ENCODE peak calls at places on chromosomes 1 and 21, in six cellular contexts. Y, X, K, U, C and N are unnamed samples.

GRCh38 chr1:71303617-71304041 is 222.8 kb upstream of the ZRANB2 start:
- DNase-seq in Y (peak; percentile 14), X (no peak), K (no peak), U (no peak), C (no peak), N (no peak)

GRCh38 chr1:167641786-167642500 is 11.9 kb downstream of the RCSD1 start:
- DNase-seq in Y (no peak), X (no peak), K (no peak), U (no peak), C (no peak), N (no peak)

GRCh38 chr1:187685338-187685737 is 856.6 kb downstream of the PLA2G4A start:
- DNase-seq in Y (peak; percentile 60), X (peak; percentile 59), K (no peak), U (no peak), C (no peak), N (no peak)

GRCh38 chr1:220918285-220918951 is 39.2 kb downstream of the HLX start:
- DNase-seq in Y (no peak), X (no peak), K (no peak), U (peak; percentile 49), C (no peak), N (no peak)

GRCh38 chr1:229130028-229130668 is 140.8 kb upstream of the RAB4A start:
- DNase-seq in Y (no peak), X (no peak), K (no peak), U (peak; percentile 88), C (peak; percentile 82), N (no peak)

GRCh38 chr1:22830747-22831340 is 120.2 kb downstream of the EPHB2 start:
- DNase-seq in Y (no peak), X (no peak), K (peak; percentile 77), U (no peak), C (no peak), N (no peak)

GRCh38 chr1:1528639-1529267 is 11.7 kb downstream of the TMEM240 start:
- DNase-seq in Y (no peak), X (no peak), K (peak; percentile 59), U (no peak), C (no peak), N (no peak)

GRCh38 chr1:234369784-234370183 is 3.5 kb upstream of the COA6 start:
- DNase-seq in Y (no peak), X (no peak), K (no peak), U (no peak), C (no peak), N (no peak)

GRCh38 chr1:208107817-208108608 is 136.2 kb downstream of the PLXNA2 start:
- DNase-seq in Y (peak; percentile 74), X (no peak), K (peak; percentile 86), U (no peak), C (no peak), N (no peak)

GRCh38 chr1:183832472-183832871 is 27.6 kb downstream of the RGL1 start:
- DNase-seq in Y (no peak), X (no peak), K (no peak), U (no peak), C (no peak), N (no peak)

GRCh38 chr1:14262582-14262981 is 335.9 kb upstream of the KAZN start:
- DNase-seq in Y (no peak), X (no peak), K (no peak), U (no peak), C (no peak), N (no peak)

GRCh38 chr1:218466341-218467010 is 121.3 kb downstream of the TGFB2 start:
- DNase-seq in Y (no peak), X (no peak), K (no peak), U (no peak), C (no peak), N (no peak)

GRCh38 chr21:43865471-43866181 is 603 bp downstream of the AGPAT3 start:
- DNase-seq in Y (no peak), X (no peak), K (peak; percentile 97), U (no peak), C (peak; percentile 82), N (no peak)

GRCh38 chr1:229407206-229408026 is 26.5 kb downstream of the ACTA1 start:
- DNase-seq in Y (no peak), X (no peak), K (peak; percentile 70), U (no peak), C (no peak), N (no peak)

GRCh38 chr1:17109897-17110554 is 9.2 kb downstream of the PADI2 start:
- DNase-seq in Y (no peak), X (no peak), K (peak; percentile 50), U (no peak), C (peak; percentile 80), N (no peak)

GRCh38 chr1:112935474-112936289 is 20.3 kb downstream of the SLC16A1 start:
- DNase-seq in Y (peak; percentile 77), X (no peak), K (peak; percentile 80), U (no peak), C (no peak), N (no peak)

GRCh38 chr1:178768423-178768822 is 43.4 kb downstream of the RALGPS2 start:
- DNase-seq in Y (peak; percentile 2), X (no peak), K (peak; percentile 47), U (peak; percentile 20), C (no peak), N (no peak)

GRCh38 chr1:184757891-184758290 is 3.2 kb upstream of the EDEM3 start:
- DNase-seq in Y (no peak), X (no peak), K (peak; percentile 2), U (no peak), C (no peak), N (no peak)

GRCh38 chr1:85571830-85572229 is 8.7 kb upstream of the CCN1 start:
- DNase-seq in Y (peak; percentile 51), X (no peak), K (no peak), U (no peak), C (no peak), N (no peak)

GRCh38 chr1:163168053-163168452 is 34.7 kb downstream of the RGS5 start:
- DNase-seq in Y (peak; percentile 98), X (peak; percentile 96), K (peak; percentile 79), U (no peak), C (no peak), N (no peak)

GRCh38 chr1:87885263-87885662 is 556.6 kb downstream of the LMO4 start:
- DNase-seq in Y (no peak), X (no peak), K (no peak), U (no peak), C (no peak), N (no peak)

GRCh38 chr1:1796466-1796865 is 18.2 kb upstream of the NADK start:
- DNase-seq in Y (no peak), X (no peak), K (peak; percentile 73), U (no peak), C (no peak), N (no peak)

GRCh38 chr1:223726380-223727001 is 14.2 kb downstream of the CAPN2 start:
- DNase-seq in Y (peak; percentile 93), X (peak; percentile 75), K (peak; percentile 95), U (no peak), C (peak; percentile 83), N (no peak)

GRCh38 chr1:78318011-78318410 is 172.8 kb upstream of the PTGFR start:
- DNase-seq in Y (no peak), X (no peak), K (no peak), U (no peak), C (no peak), N (no peak)

GRCh38 chr1:234586304-234586703 is 23.7 kb downstream of the IRF2BP2 start:
- DNase-seq in Y (no peak), X (no peak), K (no peak), U (no peak), C (no peak), N (no peak)

GRCh38 chr1:6603851-6604558 is 1.3 kb upstream of the KLHL21 start:
- DNase-seq in Y (peak; percentile 87), X (peak; percentile 84), K (peak; percentile 97), U (peak; percentile 97), C (peak; percentile 69), N (no peak)
- TF ChIP-seq CTCF in Y (no peak), X (no peak), K (no peak), U (no peak), C (no peak), N (peak; percentile 65)

GRCh38 chr1:154992721-154993571 is 440 bp upstream of the LENEP start:
- DNase-seq in Y (peak; percentile 52), X (no peak), K (peak; percentile 87), U (no peak), C (peak; percentile 41), N (no peak)
- TF ChIP-seq CTCF in Y (no peak), X (peak; percentile 40), K (peak; percentile 20), U (peak; percentile 47), C (no peak), N (no peak)

GRCh38 chr1:54575161-54575560 is 27.1 kb downstream of the ACOT11 start:
- DNase-seq in Y (no peak), X (no peak), K (peak; percentile 30), U (peak; percentile 49), C (no peak), N (no peak)
- TF ChIP-seq CTCF in Y (no peak), X (no peak), K (no peak), U (peak; percentile 18), C (no peak), N (no peak)

GRCh38 chr1:194338241-194338948 is 1152.0 kb upstream of the B3GALT2 start:
- DNase-seq in Y (peak; percentile 24), X (no peak), K (no peak), U (no peak), C (no peak), N (no peak)

GRCh38 chr1:194341587-194341986 is 1155.2 kb upstream of the B3GALT2 start:
- DNase-seq in Y (no peak), X (no peak), K (no peak), U (no peak), C (no peak), N (no peak)

GRCh38 chr1:194339451-194339850 is 1153.0 kb upstream of the B3GALT2 start:
- DNase-seq in Y (no peak), X (no peak), K (no peak), U (no peak), C (no peak), N (no peak)

GRCh38 chr1:194347184-194347583 is 1160.8 kb upstream of the B3GALT2 start:
- DNase-seq in Y (peak; percentile 31), X (no peak), K (no peak), U (no peak), C (no peak), N (no peak)

GRCh38 chr1:194342484-194343262 is 1156.3 kb upstream of the B3GALT2 start:
- DNase-seq in Y (no peak), X (no peak), K (no peak), U (peak; percentile 53), C (peak; percentile 22), N (no peak)
- TF ChIP-seq CTCF in Y (no peak), X (no peak), K (no peak), U (peak; percentile 27), C (no peak), N (peak; percentile 40)